ENCODE peak calls at places on chromosomes 6 and 20, in nine cellular contexts. Q, C, P, R, Y, F, D, N and B are unnamed samples.

GRCh38 chr6:76861403-76861802 is 601.9 kb downstream of the HTR1B start:
- DNase-seq in D (peak), N (no peak), P (no peak), Q (peak), F (no peak), C (no peak), Y (peak), R (peak), B (no peak)

GRCh38 chr20:33796263-33796906 is 14.8 kb upstream of the CHMP4B start:
- DNase-seq in N (peak), C (peak), Y (peak), F (no peak), Q (no peak), D (peak), P (no peak), R (peak), B (no peak)

GRCh38 chr20:4043801-4044200 is 28.4 kb upstream of the RNF24 start:
- DNase-seq in C (no peak), R (no peak), D (no peak), N (no peak), Y (peak), P (no peak), F (no peak), Q (no peak), B (no peak)

GRCh38 chr20:49543858-49544437 is 24.0 kb downstream of the PTGIS start:
- DNase-seq in C (no peak), Y (no peak), D (no peak), R (no peak), N (no peak), F (no peak), Q (no peak), P (no peak), B (no peak)

GRCh38 chr20:47258745-47259695 is 97.5 kb downstream of the ZMYND8 start:
- DNase-seq in R (no peak), C (no peak), Q (no peak), Y (peak), P (peak), N (no peak), F (peak), D (no peak), B (no peak)

GRCh38 chr6:121647905-121648304 is 212.5 kb downstream of the GJA1 start:
- DNase-seq in N (no peak), C (no peak), Y (no peak), D (no peak), R (no peak), F (peak), Q (no peak), P (no peak), B (no peak)

GRCh38 chr6:111750753-111751684 is 122.2 kb downstream of the FYN start:
- DNase-seq in D (no peak), N (peak), C (no peak), F (peak), R (no peak), Y (no peak), P (peak), Q (peak), B (no peak)

GRCh38 chr6:35728663-35729348 is 8.0 kb upstream of the ARMC12 start:
- DNase-seq in N (peak), D (no peak), F (no peak), R (no peak), Y (no peak), C (peak), P (peak), Q (no peak), B (no peak)

GRCh38 chr6:56795852-56796532 is 153.3 kb upstream of the DST start:
- DNase-seq in R (no peak), Y (peak), F (peak), C (no peak), P (no peak), D (no peak), N (no peak), Q (no peak), B (no peak)

GRCh38 chr6:117906905-117907599 is at the start of gene SLC35F1:
- DNase-seq in R (no peak), F (no peak), D (peak), N (no peak), Q (peak), P (no peak), Y (no peak), C (no peak), B (peak)

GRCh38 chr6:324116-324728 is 31.9 kb downstream of the DUSP22 start:
- DNase-seq in Y (no peak), F (no peak), N (peak), R (no peak), Q (no peak), C (no peak), P (no peak), D (no peak), B (no peak)

GRCh38 chr20:31523361-31524283 is 9.4 kb downstream of the HM13 start:
- DNase-seq in Y (no peak), C (no peak), Q (peak), D (no peak), F (peak), R (no peak), N (no peak), P (no peak), B (no peak)

GRCh38 chr6:149990109-149990671 is 26.4 kb downstream of the ULBP1 start:
- DNase-seq in N (no peak), D (no peak), F (no peak), R (no peak), Q (no peak), C (peak), Y (no peak), P (no peak), B (no peak)
- TF ChIP-seq CTCF in N (no peak), D (no peak), F (no peak), R (no peak), Q (no peak), C (no peak), Y (no peak), P (no peak), B (no peak)

DNA sequence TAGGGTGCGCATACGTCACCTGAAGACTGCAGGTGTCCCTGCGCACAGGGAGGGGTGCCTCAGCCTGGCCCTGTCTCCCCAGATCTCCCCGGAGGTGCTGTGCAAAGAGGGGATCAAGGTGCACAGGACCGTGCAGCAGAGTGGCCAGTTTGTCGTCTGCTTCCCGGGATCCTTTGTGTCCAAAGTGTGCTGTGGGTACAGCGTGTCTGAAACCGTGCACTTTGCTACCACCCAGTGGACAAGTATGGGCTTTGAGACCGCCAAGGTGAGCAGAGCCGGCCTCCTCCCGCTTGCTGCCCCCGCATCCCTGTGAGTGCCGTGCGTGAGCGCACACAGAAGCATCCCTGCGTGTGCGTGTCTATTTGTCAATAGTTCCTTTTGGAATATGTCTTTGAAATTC is 150.7 kb downstream of the DTNBP1 start:
- DNase-seq in C (no peak), N (no peak), P (no peak), F (peak), Y (peak), D (no peak), Q (peak), R (no peak), B (no peak)
- TF ChIP-seq CTCF in C (no peak), N (no peak), P (no peak), F (peak), Y (peak), D (peak), Q (no peak), R (peak), B (peak)

GRCh38 chr20:57051096-57051495 is 215.3 kb downstream of the BMP7 start:
- DNase-seq in R (no peak), N (no peak), Y (no peak), P (no peak), F (no peak), C (no peak), Q (no peak), D (peak), B (no peak)

GRCh38 chr20:57043669-57044268 is 222.7 kb downstream of the BMP7 start:
- DNase-seq in R (no peak), N (no peak), F (no peak), P (no peak), D (no peak), C (no peak), Q (no peak), Y (no peak), B (no peak)

GRCh38 chr20:57049298-57049697 is 217.1 kb downstream of the BMP7 start:
- DNase-seq in D (no peak), N (no peak), Q (no peak), Y (no peak), F (no peak), C (no peak), R (no peak), P (no peak), B (no peak)

GRCh38 chr20:57048027-57048869 is 218.2 kb downstream of the BMP7 start:
- DNase-seq in N (peak), D (peak), C (no peak), Q (peak), R (no peak), P (no peak), Y (peak), F (peak), B (no peak)

DNA sequence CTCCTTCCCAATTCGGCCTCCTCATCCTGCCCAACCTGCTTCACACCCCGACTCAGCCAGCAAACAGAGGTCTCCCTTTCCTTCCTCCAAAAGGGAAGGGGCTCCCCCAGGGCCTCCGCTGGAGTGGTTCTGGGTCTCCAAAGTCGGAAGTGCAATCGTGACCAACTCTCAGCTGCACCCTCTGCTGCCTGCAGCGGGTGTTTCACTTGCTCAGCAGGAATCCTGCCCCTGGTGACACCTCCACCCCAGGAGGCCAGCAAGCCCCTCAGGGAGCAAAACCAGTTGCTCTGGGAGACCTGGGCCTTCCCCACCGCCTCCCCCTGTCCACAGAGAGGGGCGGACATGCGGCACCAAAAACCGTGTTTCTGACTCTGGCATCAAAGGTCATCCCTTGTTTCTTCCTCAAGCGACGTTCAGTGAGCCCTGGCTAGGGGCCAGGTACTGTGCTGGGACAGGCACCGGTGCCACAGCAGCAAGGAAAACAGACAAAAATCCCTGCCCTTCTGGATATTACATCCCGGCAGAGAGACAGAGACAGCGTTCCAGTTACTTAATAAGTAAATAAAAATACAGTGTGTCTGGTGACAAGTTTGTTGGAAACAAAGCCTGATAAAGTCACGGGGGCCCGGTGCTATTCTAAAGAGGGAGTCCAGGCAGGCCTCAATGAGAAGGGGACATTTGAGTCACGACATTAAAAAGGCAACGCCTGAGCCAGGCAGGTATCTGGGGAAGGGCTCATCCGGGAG is 219.0 kb downstream of the BMP7 start:
- DNase-seq in C (peak), F (no peak), N (peak), P (no peak), Y (peak), D (no peak), R (no peak), Q (peak), B (no peak)
- TF ChIP-seq CTCF in C (no peak), F (no peak), N (no peak), P (no peak), Y (peak), D (peak), R (peak), Q (no peak), B (peak)

GRCh38 chr6:1679691-1680068 is 70.0 kb downstream of the FOXC1 start:
- DNase-seq in D (no peak), Y (peak), Q (no peak), N (no peak), R (no peak), C (no peak), F (no peak), P (no peak), B (no peak)
- TF ChIP-seq CTCF in D (no peak), Y (no peak), Q (no peak), N (no peak), R (no peak), C (no peak), F (no peak), P (no peak), B (no peak)

GRCh38 chr6:70163795-70164194 is 139.1 kb downstream of the COL9A1 start:
- DNase-seq in N (no peak), C (no peak), Q (no peak), F (no peak), R (no peak), P (no peak), Y (no peak), D (no peak), B (no peak)

GRCh38 chr6:70162972-70163371 is 139.9 kb downstream of the COL9A1 start:
- DNase-seq in C (no peak), N (no peak), P (no peak), F (no peak), Y (no peak), R (no peak), D (no peak), Q (no peak), B (no peak)

GRCh38 chr6:70164556-70164955 is 138.3 kb downstream of the COL9A1 start:
- DNase-seq in Q (no peak), D (no peak), N (no peak), Y (no peak), F (no peak), C (no peak), P (no peak), R (no peak), B (no peak)

GRCh38 chr6:70172252-70172651 is 130.6 kb downstream of the COL9A1 start:
- DNase-seq in R (no peak), D (no peak), Y (no peak), F (no peak), Q (peak), N (no peak), C (no peak), P (no peak), B (no peak)

DNA sequence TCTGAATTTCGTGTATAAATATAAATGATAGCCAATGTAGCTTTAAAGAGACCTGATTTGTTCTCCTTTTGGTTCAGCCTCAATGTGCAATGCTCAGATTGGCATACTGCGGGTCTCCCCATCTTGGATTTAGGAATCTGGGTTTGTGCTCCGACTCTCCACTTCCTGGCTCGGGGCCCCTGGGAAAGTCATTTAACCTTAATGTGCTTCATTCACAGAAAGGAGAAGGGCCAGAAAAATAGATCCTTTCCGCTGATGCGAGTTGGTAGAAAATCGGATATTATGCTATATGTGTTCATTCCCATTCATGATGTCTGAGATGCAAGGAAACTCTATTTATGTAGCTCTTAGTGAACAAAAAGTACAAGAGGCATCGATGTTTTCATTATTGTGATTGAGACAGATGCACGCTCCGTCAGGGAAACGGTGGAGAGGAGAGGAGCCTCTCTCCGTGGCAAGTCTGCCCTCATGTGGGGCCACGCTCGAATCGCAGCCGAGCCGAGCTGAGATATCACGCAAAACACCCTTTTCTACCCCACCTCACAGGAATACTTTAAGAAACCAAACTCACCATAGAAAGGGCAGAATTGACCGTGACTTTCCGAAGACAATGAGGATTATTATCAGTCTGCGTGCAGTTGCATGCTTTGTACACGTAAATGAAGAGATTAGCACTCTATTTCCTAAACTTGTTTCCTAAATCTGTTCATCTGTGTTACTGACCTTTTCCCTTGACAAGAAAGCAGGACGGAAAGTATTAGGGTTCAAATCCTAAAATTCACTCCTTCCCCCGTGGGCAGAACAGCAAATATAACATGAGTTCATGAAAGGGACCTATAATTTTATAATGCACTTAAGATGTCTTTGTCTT is 136.6 kb downstream of the COL9A1 start:
- DNase-seq in C (no peak), F (peak), D (peak), Y (peak), R (peak), N (peak), P (no peak), Q (peak), B (no peak)
- TF ChIP-seq CTCF in C (no peak), F (peak), D (peak), Y (peak), R (peak), N (peak), P (peak), Q (peak), B (peak)

GRCh38 chr6:72522735-72523141 is 99.1 kb upstream of the KCNQ5 start:
- DNase-seq in Y (peak), D (peak), N (no peak), Q (peak), C (no peak), R (no peak), P (no peak), F (no peak), B (no peak)
- TF ChIP-seq CTCF in Y (peak), D (no peak), N (no peak), Q (peak), C (no peak), R (peak), P (no peak), F (no peak), B (peak)

DNA sequence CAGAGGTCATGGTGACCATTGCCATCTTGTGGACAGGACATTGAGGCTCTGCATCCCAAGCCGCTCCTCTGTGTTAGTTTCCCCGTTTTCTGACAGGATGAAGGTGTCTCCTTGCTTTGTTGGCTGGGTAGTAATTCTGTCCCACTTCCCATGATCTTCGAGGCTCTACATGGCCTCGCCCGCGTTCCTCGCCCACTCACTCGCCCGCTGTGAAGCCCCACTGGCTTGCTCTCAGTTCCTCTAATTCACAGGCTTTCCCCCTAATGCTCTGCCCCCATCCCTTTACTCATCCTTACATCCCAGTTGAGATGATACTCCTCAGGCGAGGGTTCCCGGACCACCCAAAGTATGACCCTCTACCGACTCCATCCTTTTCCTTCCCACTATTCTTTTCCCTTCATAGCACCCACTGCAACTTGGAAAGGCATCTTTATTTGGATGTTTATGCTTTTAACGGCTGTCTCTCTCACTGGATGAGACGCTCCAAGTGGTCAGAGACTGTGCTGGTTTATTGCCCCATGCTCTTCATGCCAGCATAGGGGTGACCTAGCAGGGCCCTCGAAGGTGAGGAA is 511 bp upstream of the SLC35B2 start:
- DNase-seq in N (no peak), D (no peak), Y (no peak), F (no peak), C (no peak), Q (no peak), P (peak), R (no peak), B (no peak)
- TF ChIP-seq CTCF in N (no peak), D (no peak), Y (peak), F (no peak), C (no peak), Q (no peak), P (no peak), R (no peak), B (peak)

GRCh38 chr6:5998741-5999687 is 7.7 kb downstream of the NRN1 start:
- DNase-seq in C (no peak), P (no peak), D (no peak), R (no peak), N (no peak), Y (no peak), Q (peak), F (peak), B (no peak)
- TF ChIP-seq CTCF in C (no peak), P (no peak), D (no peak), R (no peak), N (no peak), Y (no peak), Q (no peak), F (no peak), B (no peak)